ENCODE peak calls at places on chromosome 5, in six cellular contexts. R is choroid plexus epithelial cell, J is kidney epithelial cell, W is esophagus squamous epithelium, S is A549, A is dorsolateral prefrontal cortex. N is an unnamed sample.

GRCh38 chr5:77679791-77680190 is 41.3 kb upstream of the OTP start:
- DNase-seq in S (no peak), W (no peak), A (no peak), J (no peak), R (peak), N (no peak)

GRCh38 chr5:179763215-179763945 is 30.4 kb upstream of the LTC4S start:
- DNase-seq in W (no peak), S (peak), A (peak), J (peak), R (peak), N (peak)

GRCh38 chr5:109907189-109907588 is 217.5 kb downstream of the MAN2A1 start:
- DNase-seq in J (no peak), A (no peak), R (peak), W (no peak), S (no peak), N (no peak)

GRCh38 chr5:76337949-76338589 is 65.0 kb upstream of the IQGAP2 start:
- DNase-seq in W (no peak), J (peak), S (peak), R (peak), A (no peak), N (no peak)

GRCh38 chr5:174612686-174613085 is 111.7 kb upstream of the MSX2 start:
- DNase-seq in J (no peak), A (no peak), W (no peak), S (peak), R (no peak), N (no peak)

GRCh38 chr5:157108961-157109360 is at the start of gene HAVCR2:
- DNase-seq in J (no peak), R (no peak), W (no peak), A (no peak), S (no peak), N (peak)

GRCh38 chr5:25850581-25850980 is 1187.8 kb downstream of the CDH9 start:
- DNase-seq in J (no peak), A (no peak), S (no peak), W (no peak), R (no peak), N (no peak)

GRCh38 chr5:218457-219289 is 553 bp downstream of the SDHA start:
- DNase-seq in J (no peak), W (no peak), R (peak), S (no peak), A (no peak), N (peak)

GRCh38 chr5:932628-933250 is 40.1 kb downstream of the TRIP13 start:
- DNase-seq in A (no peak), R (no peak), S (no peak), J (no peak), W (no peak), N (no peak)

GRCh38 chr5:68290260-68290674 is 74.7 kb downstream of the PIK3R1 start:
- DNase-seq in J (no peak), W (no peak), R (peak), S (no peak), A (no peak), N (no peak)

GRCh38 chr5:173869316-173869715 is 18.8 kb upstream of the CPEB4 start:
- DNase-seq in A (peak), S (no peak), R (no peak), W (no peak), J (no peak), N (no peak)

GRCh38 chr5:37308796-37309195 is 59.6 kb upstream of the CPLANE1 start:
- DNase-seq in R (peak), W (no peak), J (no peak), A (no peak), S (no peak), N (no peak)

GRCh38 chr5:68543212-68543611 is 327.7 kb downstream of the PIK3R1 start:
- DNase-seq in R (no peak), W (no peak), J (no peak), A (no peak), S (no peak), N (no peak)

GRCh38 chr5:145158654-145159199 is 676.4 kb downstream of the PRELID2 start:
- DNase-seq in S (no peak), R (peak), A (no peak), J (no peak), W (no peak), N (no peak)

DNA sequence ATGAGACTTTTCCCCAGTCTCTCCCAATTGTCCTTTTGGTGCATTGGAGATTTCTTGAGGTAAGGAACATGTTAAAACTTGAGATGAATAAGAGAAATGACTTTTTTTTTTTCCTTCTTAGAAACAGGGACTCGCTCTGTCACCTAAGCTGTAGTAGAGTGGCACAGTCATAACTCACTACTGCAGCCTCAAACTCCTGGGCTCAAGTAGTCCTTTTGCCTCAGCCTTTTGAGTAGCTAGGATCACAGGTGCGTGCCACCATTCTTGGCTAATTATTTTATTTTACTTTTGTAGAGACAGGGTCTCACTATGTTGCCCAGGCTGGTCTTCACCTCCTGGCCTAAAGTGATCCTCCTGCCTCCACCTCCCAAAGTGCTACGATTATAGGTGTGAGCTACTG is 25.9 kb downstream of the CDC42SE2 start:
- DNase-seq in W (no peak), S (no peak), A (no peak), R (no peak), J (no peak), N (no peak)
- H3K4me3 ChIP-seq in W (no peak), S (no peak), A (no peak), R (no peak), J (no peak), N (no peak)

DNA sequence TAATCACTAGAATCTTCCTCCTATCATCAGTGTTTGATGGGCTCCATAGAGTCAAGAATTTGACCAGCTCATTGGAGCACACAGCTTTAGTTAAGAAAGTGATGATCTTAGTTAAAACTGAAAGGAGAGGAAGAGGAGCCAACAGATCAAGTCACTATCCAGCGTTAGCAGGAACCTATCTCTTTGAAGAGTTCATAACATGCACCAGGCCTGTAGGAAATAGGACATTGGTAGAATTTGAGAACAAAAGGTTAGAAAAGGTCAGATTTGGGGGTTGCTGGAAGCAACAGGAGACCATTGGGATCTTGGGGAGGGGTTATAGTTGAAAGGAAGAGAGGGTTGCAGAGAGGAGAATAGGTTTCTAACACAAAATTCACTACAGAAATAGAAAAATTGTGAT is 11.4 kb upstream of the ADRA1B start:
- DNase-seq in R (no peak), J (no peak), A (no peak), S (no peak), W (no peak), N (no peak)
- H3K4me3 ChIP-seq in R (no peak), J (no peak), A (no peak), S (no peak), W (no peak), N (no peak)

GRCh38 chr5:100749771-100750284 is 153.3 kb downstream of the ST8SIA4 start:
- DNase-seq in S (no peak), W (no peak), J (no peak), A (no peak), R (no peak), N (no peak)
- H3K4me3 ChIP-seq in S (no peak), W (no peak), J (no peak), A (no peak), R (no peak), N (no peak)

GRCh38 chr5:38466444-38467189 is 89.8 kb downstream of the LIFR start:
- DNase-seq in R (peak), W (no peak), S (no peak), J (no peak), A (peak), N (peak)
- H3K4me3 ChIP-seq in R (no peak), W (no peak), S (no peak), J (no peak), A (no peak), N (no peak)

DNA sequence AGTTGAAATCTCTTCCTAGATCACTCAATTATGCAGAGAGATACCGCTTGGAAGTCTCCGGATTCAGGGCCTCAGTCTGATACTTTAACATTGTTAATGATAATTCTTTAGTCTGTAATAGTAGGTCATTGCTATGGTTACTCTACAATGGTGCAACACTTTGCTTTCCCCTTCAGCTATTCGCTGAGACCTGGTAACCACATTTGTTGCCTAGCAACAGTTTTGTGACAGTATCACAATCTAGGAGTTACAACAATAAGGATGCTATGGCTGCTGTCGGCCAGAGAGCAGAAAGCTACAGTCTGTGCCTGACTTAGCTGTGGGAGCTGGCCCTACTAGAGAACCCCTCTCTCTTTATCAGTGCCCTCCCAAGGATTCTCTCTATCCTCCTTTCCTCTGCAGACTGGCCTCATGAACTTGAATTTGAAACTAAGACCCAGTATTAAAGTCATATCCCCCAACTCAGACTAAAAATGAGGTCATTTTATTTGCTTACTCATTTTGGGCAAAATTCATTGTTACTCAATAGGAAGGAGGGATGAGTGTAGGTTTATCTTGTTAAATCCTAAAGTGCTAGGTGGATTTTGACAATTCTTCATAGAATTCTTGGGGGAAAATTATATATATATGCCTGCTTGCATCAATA is 39.3 kb downstream of the NR2F1 start:
- DNase-seq in R (peak), J (no peak), S (no peak), A (no peak), W (no peak), N (no peak)
- H3K4me3 ChIP-seq in R (no peak), J (no peak), S (peak), A (peak), W (peak), N (no peak)

DNA sequence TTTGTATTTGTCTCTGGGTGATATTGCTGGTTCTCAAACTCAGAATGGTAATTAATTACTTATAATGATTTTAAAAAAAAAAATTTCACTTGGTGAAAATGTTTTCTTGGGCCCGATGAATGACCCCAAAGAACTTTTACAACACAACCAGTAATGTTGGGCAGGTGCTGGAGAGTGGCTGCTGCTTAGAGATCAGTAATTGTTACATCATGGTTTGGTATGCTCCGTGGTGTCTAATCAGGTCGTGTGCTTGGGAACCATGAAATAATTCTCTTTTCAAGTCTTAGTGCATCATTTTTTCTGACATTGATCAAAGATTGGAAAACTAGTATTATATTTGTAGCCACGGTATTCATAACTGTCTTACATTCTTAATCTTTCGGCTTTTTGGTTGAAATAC is 29.3 kb downstream of the PCBD2 start:
- DNase-seq in J (no peak), W (no peak), R (no peak), S (no peak), A (no peak), N (no peak)
- H3K4me3 ChIP-seq in J (no peak), W (no peak), R (no peak), S (no peak), A (no peak), N (no peak)

GRCh38 chr5:32710859-32711692 is at the start of gene NPR3:
- DNase-seq in W (no peak), S (peak), J (no peak), A (no peak), R (peak), N (peak)

GRCh38 chr5:32710335-32710858 is 724 bp upstream of the NPR3 start:
- DNase-seq in J (no peak), R (no peak), W (no peak), S (peak), A (no peak), N (peak)

GRCh38 chr5:32712463-32713395 is 1.6 kb downstream of the NPR3 start:
- DNase-seq in S (no peak), R (no peak), A (no peak), W (no peak), J (no peak), N (peak)

GRCh38 chr5:32713396-32714381 is 2.6 kb downstream of the NPR3 start:
- DNase-seq in S (no peak), W (no peak), A (no peak), R (peak), J (no peak), N (peak)

GRCh38 chr5:32711693-32712462 is 757 bp downstream of the NPR3 start:
- DNase-seq in W (no peak), A (no peak), J (no peak), S (peak), R (peak), N (peak)
- H3K4me3 ChIP-seq in W (peak), A (peak), J (peak), S (peak), R (peak), N (peak)

DNA sequence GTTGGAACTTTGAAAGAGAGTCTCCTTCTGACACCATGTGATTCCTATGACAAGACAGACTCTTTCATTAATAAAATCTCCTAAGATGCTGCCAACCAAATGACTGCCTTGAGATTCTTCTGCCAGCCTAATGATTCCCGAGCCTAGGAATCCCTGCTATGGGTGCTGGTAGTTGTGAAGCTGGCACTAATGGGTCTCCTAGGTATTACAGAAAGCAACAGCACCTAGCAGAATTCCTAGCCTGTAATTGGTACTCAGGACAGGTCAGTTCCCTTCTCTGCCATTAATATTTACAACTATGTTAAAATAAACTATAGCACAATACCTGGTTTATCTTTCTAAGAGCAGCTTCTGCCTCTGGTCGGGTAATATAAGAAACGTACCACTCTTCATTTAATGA is 19.3 kb downstream of the C5orf58 start:
- DNase-seq in W (no peak), A (no peak), R (no peak), S (no peak), J (no peak), N (no peak)
- H3K4me3 ChIP-seq in W (no peak), A (no peak), R (no peak), S (no peak), J (no peak), N (no peak)

N was measured in aorta.